ENCODE peak calls at places on chromosomes 6 and 20, in five cellular contexts. One of them, this sample, is unnamed.

GRCh38 chr6:56798163-56798562 is 155.5 kb upstream of the DST start:
- DNase-seq in EL: peak
- DNase-seq in transverse colon: no peak
- DNase-seq in tibial nerve: no peak
- DNase-seq in activated T-helper 1 cell treated with anti-CD3 and anti-CD28 coated beads, Interleukin-2, amount 50 U/mL, for 16 hours: no peak
- DNase-seq in this sample: peak

GRCh38 chr20:51639206-51639832 is 96.8 kb upstream of the NFATC2 start:
- DNase-seq in EL: peak
- DNase-seq in transverse colon: peak
- DNase-seq in tibial nerve: peak
- DNase-seq in activated T-helper 1 cell treated with anti-CD3 and anti-CD28 coated beads, Interleukin-2, amount 50 U/mL, for 16 hours: peak
- DNase-seq in this sample: peak

GRCh38 chr6:128209771-128210170 is 308.9 kb upstream of the THEMIS start:
- DNase-seq in EL: peak
- DNase-seq in transverse colon: no peak
- DNase-seq in tibial nerve: no peak
- DNase-seq in activated T-helper 1 cell treated with anti-CD3 and anti-CD28 coated beads, Interleukin-2, amount 50 U/mL, for 16 hours: no peak
- DNase-seq in this sample: peak

GRCh38 chr6:35038076-35038475 is 103.1 kb downstream of the TCP11 start:
- DNase-seq in EL: peak
- DNase-seq in transverse colon: no peak
- DNase-seq in tibial nerve: no peak
- DNase-seq in activated T-helper 1 cell treated with anti-CD3 and anti-CD28 coated beads, Interleukin-2, amount 50 U/mL, for 16 hours: no peak
- DNase-seq in this sample: peak

GRCh38 chr20:33282991-33283555 is at the start of gene BPIFB1:
- DNase-seq in EL: no peak
- DNase-seq in transverse colon: no peak
- DNase-seq in tibial nerve: no peak
- DNase-seq in activated T-helper 1 cell treated with anti-CD3 and anti-CD28 coated beads, Interleukin-2, amount 50 U/mL, for 16 hours: no peak
- DNase-seq in this sample: no peak

GRCh38 chr20:59204201-59204894 is 40.7 kb downstream of the ZNF831 start:
- DNase-seq in EL: no peak
- DNase-seq in transverse colon: no peak
- DNase-seq in tibial nerve: no peak
- DNase-seq in activated T-helper 1 cell treated with anti-CD3 and anti-CD28 coated beads, Interleukin-2, amount 50 U/mL, for 16 hours: no peak
- DNase-seq in this sample: no peak

GRCh38 chr20:10855031-10855430 is 181.2 kb upstream of the JAG1 start:
- DNase-seq in EL: peak
- DNase-seq in transverse colon: no peak
- DNase-seq in tibial nerve: no peak
- DNase-seq in activated T-helper 1 cell treated with anti-CD3 and anti-CD28 coated beads, Interleukin-2, amount 50 U/mL, for 16 hours: no peak
- DNase-seq in this sample: no peak

GRCh38 chr6:82072771-82073170 is 174.8 kb downstream of the IBTK start:
- DNase-seq in EL: peak
- DNase-seq in transverse colon: no peak
- DNase-seq in tibial nerve: no peak
- DNase-seq in activated T-helper 1 cell treated with anti-CD3 and anti-CD28 coated beads, Interleukin-2, amount 50 U/mL, for 16 hours: no peak
- DNase-seq in this sample: peak

GRCh38 chr6:54283877-54284860 is 24.1 kb upstream of the TINAG start:
- DNase-seq in EL: peak
- DNase-seq in transverse colon: no peak
- DNase-seq in tibial nerve: no peak
- DNase-seq in activated T-helper 1 cell treated with anti-CD3 and anti-CD28 coated beads, Interleukin-2, amount 50 U/mL, for 16 hours: no peak
- DNase-seq in this sample: no peak

GRCh38 chr6:56899311-56899710 is 55.6 kb upstream of the BEND6 start:
- DNase-seq in EL: peak
- DNase-seq in transverse colon: no peak
- DNase-seq in tibial nerve: no peak
- DNase-seq in activated T-helper 1 cell treated with anti-CD3 and anti-CD28 coated beads, Interleukin-2, amount 50 U/mL, for 16 hours: no peak
- DNase-seq in this sample: peak

GRCh38 chr6:146770965-146771735 is 172.4 kb downstream of the ADGB start:
- DNase-seq in EL: no peak
- DNase-seq in transverse colon: peak
- DNase-seq in tibial nerve: no peak
- DNase-seq in activated T-helper 1 cell treated with anti-CD3 and anti-CD28 coated beads, Interleukin-2, amount 50 U/mL, for 16 hours: no peak
- DNase-seq in this sample: peak

GRCh38 chr6:71349976-71350615 is 61.5 kb downstream of the OGFRL1 start:
- DNase-seq in EL: peak
- DNase-seq in transverse colon: no peak
- DNase-seq in tibial nerve: no peak
- DNase-seq in activated T-helper 1 cell treated with anti-CD3 and anti-CD28 coated beads, Interleukin-2, amount 50 U/mL, for 16 hours: no peak
- DNase-seq in this sample: peak

GRCh38 chr6:21597706-21598273 is 4.2 kb downstream of the SOX4 start:
- DNase-seq in EL: peak
- DNase-seq in transverse colon: peak
- DNase-seq in tibial nerve: no peak
- DNase-seq in activated T-helper 1 cell treated with anti-CD3 and anti-CD28 coated beads, Interleukin-2, amount 50 U/mL, for 16 hours: no peak
- DNase-seq in this sample: peak

GRCh38 chr6:1574895-1575212 is 34.9 kb upstream of the FOXC1 start:
- DNase-seq in EL: no peak
- DNase-seq in transverse colon: no peak
- DNase-seq in tibial nerve: no peak
- DNase-seq in activated T-helper 1 cell treated with anti-CD3 and anti-CD28 coated beads, Interleukin-2, amount 50 U/mL, for 16 hours: no peak
- DNase-seq in this sample: no peak

GRCh38 chr6:14875678-14876063 is 370.2 kb upstream of the JARID2 start:
- DNase-seq in EL: no peak
- DNase-seq in transverse colon: no peak
- DNase-seq in tibial nerve: no peak
- DNase-seq in activated T-helper 1 cell treated with anti-CD3 and anti-CD28 coated beads, Interleukin-2, amount 50 U/mL, for 16 hours: no peak
- DNase-seq in this sample: no peak

GRCh38 chr20:37265152-37265551 is 3.5 kb upstream of the GHRH start:
- DNase-seq in EL: no peak
- DNase-seq in transverse colon: no peak
- DNase-seq in tibial nerve: no peak
- DNase-seq in activated T-helper 1 cell treated with anti-CD3 and anti-CD28 coated beads, Interleukin-2, amount 50 U/mL, for 16 hours: no peak
- DNase-seq in this sample: no peak

GRCh38 chr6:39228111-39228971 is 934 bp downstream of the KCNK5 start:
- DNase-seq in EL: no peak
- DNase-seq in transverse colon: no peak
- DNase-seq in tibial nerve: no peak
- DNase-seq in activated T-helper 1 cell treated with anti-CD3 and anti-CD28 coated beads, Interleukin-2, amount 50 U/mL, for 16 hours: no peak
- DNase-seq in this sample: no peak